ENCODE peak calls at places on chromosomes 5 and 9, in seven cellular contexts. F is transverse colon, G is heart left ventricle, D is A549, Z is Peyer's patch, O is IMR-90, V is testis. Y is an unnamed sample. For H3K4me1, the result is how much of the 10 kb centered on the place peaks cover.

GRCh38 chr5:96763012-96763411 is 44.7 kb downstream of the ERAP1 start:
- DNase-seq in F (no peak), G (no peak), D (no peak), Z (no peak), O (no peak), V (no peak), Y (no peak)

GRCh38 chr9:91071185-91071990 is 269.8 kb downstream of the SYK start:
- DNase-seq in F (no peak), G (no peak), D (peak), Z (no peak), O (peak), V (no peak), Y (no peak)

GRCh38 chr9:127333326-127334064 is 63.5 kb upstream of the SLC2A8 start:
- DNase-seq in F (no peak), G (no peak), D (no peak), Z (no peak), O (no peak), V (peak), Y (no peak)

GRCh38 chr5:67319935-67320725 is 123.5 kb upstream of the CD180 start:
- DNase-seq in F (no peak), G (no peak), D (no peak), Z (no peak), O (peak), V (no peak), Y (no peak)

GRCh38 chr5:117454716-117455212 is 880.1 kb upstream of the SEMA6A start:
- DNase-seq in F (peak), G (peak), D (peak), Z (peak), O (peak), V (peak), Y (peak)

GRCh38 chr5:32840606-32841005 is 129.5 kb downstream of the NPR3 start:
- DNase-seq in F (no peak), G (no peak), D (no peak), Z (no peak), O (no peak), V (no peak), Y (no peak)

GRCh38 chr5:177006265-177006972 is at the start of gene UIMC1:
- DNase-seq in F (peak), G (peak), D (peak), Z (peak), O (peak), V (peak), Y (peak)

GRCh38 chr5:66718374-66718977 is 122.3 kb downstream of the MAST4 start:
- DNase-seq in F (no peak), G (no peak), D (no peak), Z (no peak), O (no peak), V (no peak), Y (no peak)

GRCh38 chr9:120284796-120285195 is 295.2 kb downstream of the CDK5RAP2 start:
- DNase-seq in F (no peak), G (no peak), D (no peak), Z (no peak), O (no peak), V (no peak), Y (no peak)

GRCh38 chr9:118693645-118694044 is 675.6 kb downstream of the BRINP1 start:
- DNase-seq in F (no peak), G (no peak), D (no peak), Z (no peak), O (no peak), V (no peak), Y (no peak)

GRCh38 chr9:111876179-111876578 is 20.4 kb upstream of the UGCG start:
- DNase-seq in F (no peak), G (no peak), D (no peak), Z (no peak), O (no peak), V (no peak), Y (no peak)

GRCh38 chr9:130193531-130194405 is 21.6 kb downstream of the NCS1 start:
- DNase-seq in F (no peak), G (no peak), D (no peak), Z (no peak), O (no peak), V (no peak), Y (peak)

GRCh38 chr9:112065781-112066606 is 109.1 kb downstream of the SUSD1 start:
- DNase-seq in F (peak), G (no peak), D (peak), Z (peak), O (peak), V (no peak), Y (no peak)

GRCh38 chr5:53616939-53617549 is 56.6 kb downstream of the NDUFS4 start:
- DNase-seq in F (no peak), G (no peak), D (no peak), Z (no peak), O (peak), V (no peak), Y (no peak)

GRCh38 chr5:64954518-64954917 is 185.8 kb downstream of the CWC27 start:
- DNase-seq in F (no peak), G (no peak), D (no peak), Z (no peak), O (no peak), V (no peak), Y (no peak)

GRCh38 chr9:98210435-98210834 is 18.0 kb upstream of the CORO2A start:
- DNase-seq in F (no peak), G (no peak), D (no peak), Z (no peak), O (no peak), V (no peak), Y (no peak)

GRCh38 chr5:31397926-31398557 is 133.9 kb downstream of the DROSHA start:
- DNase-seq in F (no peak), G (no peak), D (no peak), Z (no peak), O (no peak), V (no peak), Y (no peak)

GRCh38 chr5:118806571-118806970 is 181.8 kb downstream of the DTWD2 start:
- DNase-seq in F (no peak), G (no peak), D (no peak), Z (no peak), O (no peak), V (no peak), Y (no peak)

GRCh38 chr9:133509179-133510083 is 15.3 kb downstream of the MYMK start:
- DNase-seq in F (peak), G (no peak), D (no peak), Z (peak), O (no peak), V (no peak), Y (no peak)

GRCh38 chr9:134459573-134459972 is 133.3 kb downstream of the RXRA start:
- DNase-seq in F (no peak), G (peak), D (no peak), Z (no peak), O (no peak), V (no peak), Y (no peak)

GRCh38 chr5:123802298-123802951 is 290.4 kb downstream of the CSNK1G3 start:
- DNase-seq in F (no peak), G (no peak), D (no peak), Z (no peak), O (no peak), V (no peak), Y (no peak)

GRCh38 chr9:133449760-133450159 is 10.0 kb upstream of the CACFD1 start:
- DNase-seq in F (peak), G (no peak), D (peak), Z (peak), O (no peak), V (no peak), Y (no peak)

GRCh38 chr5:60822285-60822556 is 21.8 kb downstream of the ELOVL7 start:
- DNase-seq in F (no peak), G (no peak), D (no peak), Z (no peak), O (no peak), V (no peak), Y (no peak)

GRCh38 chr9:127021664-127022337 is 100.6 kb downstream of the ANGPTL2 start:
- DNase-seq in F (peak), G (peak), D (no peak), Z (peak), O (peak), V (peak), Y (peak)

GRCh38 chr9:116547729-116548426 is 139.2 kb upstream of the TRIM32 start:
- DNase-seq in F (no peak), G (no peak), D (peak), Z (peak), O (no peak), V (no peak), Y (no peak)

GRCh38 chr9:126703330-126704156 is 89.8 kb downstream of the LMX1B start:
- DNase-seq in F (no peak), G (no peak), D (no peak), Z (peak), O (no peak), V (peak), Y (no peak)

GRCh38 chr9:36470891-36471290 is 70.8 kb upstream of the RNF38 start:
- DNase-seq in F (peak), G (peak), D (no peak), Z (peak), O (peak), V (peak), Y (peak)

GRCh38 chr9:38153152-38153909 is 84.3 kb upstream of the SHB start:
- DNase-seq in F (no peak), G (no peak), D (no peak), Z (no peak), O (no peak), V (no peak), Y (no peak)

GRCh38 chr5:103498211-103498610 is 64.4 kb downstream of the NUDT12 start:
- DNase-seq in F (no peak), G (no peak), D (no peak), Z (no peak), O (no peak), V (no peak), Y (no peak)

GRCh38 chr9:134046894-134047681 is 20.7 kb downstream of the BRD3 start:
- DNase-seq in F (no peak), G (no peak), D (no peak), Z (no peak), O (no peak), V (no peak), Y (no peak)

GRCh38 chr5:122137702-122138101 is 8.4 kb downstream of the ZNF474 start:
- DNase-seq in F (no peak), G (no peak), D (no peak), Z (no peak), O (no peak), V (no peak), Y (no peak)

GRCh38 chr5:145539201-145539600 is 295.9 kb downstream of the PRELID2 start:
- DNase-seq in F (no peak), G (no peak), D (no peak), Z (no peak), O (peak), V (no peak), Y (no peak)

GRCh38 chr5:72790188-72790587 is 26.3 kb upstream of the TNPO1 start:
- DNase-seq in F (no peak), G (no peak), D (no peak), Z (no peak), O (peak), V (no peak), Y (no peak)

GRCh38 chr9:121599186-121599871 is 52.1 kb upstream of the DAB2IP start:
- DNase-seq in F (peak), G (peak), D (peak), Z (no peak), O (peak), V (peak), Y (peak)

GRCh38 chr9:4497855-4498254 is 7.6 kb downstream of the SLC1A1 start:
- DNase-seq in F (no peak), G (no peak), D (peak), Z (no peak), O (peak), V (no peak), Y (no peak)

GRCh38 chr9:95620722-95621121 is 104.0 kb upstream of the PTCH1 start:
- DNase-seq in F (peak), G (no peak), D (no peak), Z (no peak), O (no peak), V (no peak), Y (no peak)

GRCh38 chr5:174311121-174311520 is 265.6 kb downstream of the NSG2 start:
- DNase-seq in F (no peak), G (no peak), D (no peak), Z (no peak), O (no peak), V (no peak), Y (no peak)

GRCh38 chr5:93384977-93385376 is 196.0 kb downstream of the NR2F1-AS1 start:
- DNase-seq in F (no peak), G (no peak), D (no peak), Z (no peak), O (no peak), V (no peak), Y (no peak)

GRCh38 chr9:104027295-104027694 is 66.8 kb upstream of the SMC2 start:
- DNase-seq in F (no peak), G (no peak), D (no peak), Z (no peak), O (no peak), V (no peak), Y (no peak)

GRCh38 chr9:136247551-136247916 is 1.9 kb upstream of the QSOX2 start:
- DNase-seq in F (no peak), G (no peak), D (no peak), Z (no peak), O (no peak), V (no peak), Y (no peak)
- H3K27ac ChIP-seq in F (no peak), G (no peak), D (no peak), Z (no peak), O (no peak), V (no peak), Y (no peak)

GRCh38 chr5:172881691-172882370 is 47.8 kb downstream of the ERGIC1 start:
- DNase-seq in F (no peak), G (no peak), D (no peak), Z (no peak), O (peak), V (no peak), Y (no peak)
- TF ChIP-seq POLR2A in F (no peak), G (no peak), D (no peak), Z (no peak), O (no peak), V (no peak), Y (no peak)

GRCh38 chr9:89639367-89639795 is 34.6 kb downstream of the GADD45G start:
- DNase-seq in F (no peak), G (peak), D (no peak), Z (no peak), O (no peak), V (peak), Y (peak)

GRCh38 chr9:89639961-89640360 is 35.1 kb downstream of the GADD45G start:
- DNase-seq in F (no peak), G (no peak), D (no peak), Z (no peak), O (no peak), V (no peak), Y (no peak)

GRCh38 chr9:89640391-89640790 is 35.6 kb downstream of the GADD45G start:
- DNase-seq in F (no peak), G (peak), D (no peak), Z (no peak), O (no peak), V (no peak), Y (no peak)

GRCh38 chr9:89637787-89638186 is 33.0 kb downstream of the GADD45G start:
- DNase-seq in F (no peak), G (no peak), D (no peak), Z (no peak), O (no peak), V (no peak), Y (no peak)

DNA sequence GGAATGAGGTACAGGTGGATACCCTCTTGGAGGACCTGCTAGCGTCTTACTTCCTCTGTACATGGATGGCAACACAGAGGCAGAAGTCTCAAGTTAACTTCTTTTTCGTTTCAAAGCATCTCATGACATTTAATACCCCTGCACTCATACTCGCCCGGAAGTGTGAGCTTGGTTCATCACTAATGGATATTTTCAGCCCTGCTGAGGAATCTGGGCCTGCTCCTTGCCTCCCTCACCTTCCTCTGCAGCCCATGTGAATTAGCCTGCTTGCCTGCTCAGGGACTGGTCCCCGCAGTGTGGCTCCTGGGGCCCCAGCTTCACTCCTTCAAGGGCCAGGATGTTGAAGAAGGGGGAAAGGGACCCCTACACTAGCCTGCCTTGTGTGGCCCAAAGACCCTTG is 34.1 kb downstream of the GADD45G start:
- DNase-seq in F (no peak), G (no peak), D (no peak), Z (no peak), O (no peak), V (no peak), Y (no peak)
- H3K4me1 ChIP-seq in F (under half), G (under half), D (under half), Z (under half), O (under half), V (under half), Y (under half)

DNA sequence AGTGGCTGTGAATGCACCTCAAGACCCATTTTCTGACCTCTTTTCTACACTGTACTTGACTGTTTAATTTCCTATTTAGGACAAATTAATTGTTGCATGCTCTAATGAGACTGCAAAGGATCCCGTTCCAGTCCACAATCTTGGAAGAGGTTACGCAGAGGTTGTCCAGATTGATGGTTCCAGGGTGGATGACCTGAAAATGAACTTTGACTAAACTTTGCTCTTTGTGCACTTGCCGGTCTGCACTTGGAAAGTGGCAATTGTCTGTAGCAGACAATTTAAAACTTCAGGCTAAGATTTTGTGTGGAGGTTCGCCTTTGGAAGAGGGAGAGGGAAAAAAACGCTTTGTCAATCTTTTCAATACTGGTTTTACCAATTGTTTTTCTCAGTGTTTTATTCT is 267.8 kb downstream of the TMEM161B start:
- DNase-seq in F (no peak), G (no peak), D (no peak), Z (no peak), O (no peak), V (no peak), Y (no peak)
- H3K27ac ChIP-seq in F (no peak), G (no peak), D (no peak), Z (no peak), O (no peak), V (no peak), Y (no peak)

DNA sequence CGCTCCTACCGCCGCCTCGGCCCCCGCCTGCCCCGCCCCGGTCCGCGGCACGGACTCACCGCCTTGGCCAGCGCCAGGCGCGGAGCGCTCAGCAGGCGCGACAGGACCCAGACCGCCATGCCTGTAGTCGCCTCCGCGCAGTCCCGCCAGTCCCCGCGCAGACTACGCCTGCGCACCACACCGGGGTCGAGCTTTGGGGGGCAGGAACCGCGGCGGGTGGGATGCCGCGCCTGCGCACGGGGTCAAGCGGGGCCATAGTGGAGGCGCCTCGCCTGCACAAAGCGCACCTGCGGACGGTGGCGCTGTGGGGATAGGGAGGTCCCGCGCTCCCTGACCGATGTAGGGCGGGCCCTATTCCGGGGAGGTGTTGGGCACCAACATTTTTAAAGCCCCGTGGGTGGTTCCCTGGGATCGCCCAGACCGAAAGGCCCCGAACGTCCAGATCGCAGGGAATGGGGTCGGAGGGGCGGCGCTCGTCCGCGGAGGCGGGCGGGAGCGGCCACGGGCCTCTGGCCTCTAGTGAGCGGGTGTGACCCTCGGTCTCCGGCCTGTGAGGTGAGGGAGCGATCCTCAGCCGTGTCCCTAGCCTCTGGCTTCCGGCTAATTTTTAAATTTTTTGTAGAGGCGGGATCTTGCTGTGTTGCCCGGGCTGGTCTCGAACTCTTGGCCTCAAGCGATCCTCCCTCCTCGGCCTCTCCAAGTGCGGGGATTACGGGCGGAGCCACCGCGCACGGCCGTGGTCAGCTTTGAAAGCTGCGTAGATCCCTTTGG is 70.8 kb upstream of the LPCAT1 start:
- DNase-seq in F (peak), G (peak), D (peak), Z (peak), O (no peak), V (peak), Y (peak)
- TF ChIP-seq POLR2A in F (no peak), G (no peak), D (peak), Z (no peak), O (no peak), V (no peak), Y (no peak)

GRCh38 chr9:132200706-132201105 is 38.8 kb downstream of the NTNG2 start:
- DNase-seq in F (no peak), G (no peak), D (no peak), Z (no peak), O (no peak), V (no peak), Y (no peak)

GRCh38 chr9:132197856-132198550 is 36.1 kb downstream of the NTNG2 start:
- DNase-seq in F (no peak), G (no peak), D (no peak), Z (no peak), O (no peak), V (no peak), Y (no peak)

GRCh38 chr9:132197315-132197714 is 35.5 kb downstream of the NTNG2 start:
- DNase-seq in F (no peak), G (no peak), D (no peak), Z (no peak), O (no peak), V (no peak), Y (no peak)

GRCh38 chr9:132201139-132201538 is 39.3 kb downstream of the NTNG2 start:
- DNase-seq in F (no peak), G (no peak), D (no peak), Z (no peak), O (no peak), V (no peak), Y (no peak)

DNA sequence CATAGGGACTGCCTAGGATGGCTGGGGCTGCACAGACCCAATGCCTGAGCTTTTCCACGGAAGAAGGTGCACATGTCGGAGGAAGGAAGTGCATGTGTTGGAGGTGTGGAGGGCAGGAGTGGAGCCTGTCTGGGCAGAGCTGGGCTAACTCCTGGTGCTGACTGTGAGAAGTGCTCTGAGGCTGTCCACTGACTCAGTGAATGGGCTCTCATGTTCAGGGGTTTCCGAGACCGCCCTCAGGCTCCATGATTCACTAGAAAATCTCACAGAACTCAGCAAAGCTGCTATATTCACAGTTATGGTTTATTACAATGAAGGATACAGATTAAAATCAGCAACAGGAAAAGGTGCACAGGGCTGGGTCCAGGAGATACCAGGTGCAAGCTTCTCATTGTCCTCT is 37.2 kb downstream of the NTNG2 start:
- DNase-seq in F (no peak), G (no peak), D (no peak), Z (no peak), O (no peak), V (no peak), Y (no peak)
- H3K4me1 ChIP-seq in F (under half), G (under half), D (under half), Z (under half), O (under half), V (under half), Y (under half)

Y was measured in ovary.